ENCODE peak calls at places on chromosome 19, in eight cellular contexts. P is NCI-H345; Z is activated CD8-positive, alpha-beta memory T cell treated with anti-CD3 and anti-CD28 coated beads for 1 hour; L is CD4-positive, alpha-beta T cell; C is HuH-7; R is ELF-1; B is GDM1; G is NCI-H1092 treated with DMSO at 0.1 percent for 48 hours. U is an unnamed sample.

GRCh38 chr19:9937001-9937411 is 691 bp upstream of the OLFM2 start:
- DNase-seq in C (no peak), L (no peak), G (no peak), R (no peak), B (no peak), Z (no peak), P (no peak), U (no peak)

GRCh38 chr19:55451522-55452380 is 8.7 kb upstream of the SHISA7 start:
- DNase-seq in L (no peak), R (no peak), B (no peak), C (peak; percentile 45), Z (no peak), G (peak; percentile 30), P (no peak), U (no peak)

GRCh38 chr19:46133101-46133627 is 8.7 kb upstream of the IGFL3 start:
- DNase-seq in R (peak; percentile 81), G (peak; percentile 55), P (peak; percentile 89), B (peak; percentile 91), L (no peak), C (no peak), Z (no peak), U (peak; percentile 96)

GRCh38 chr19:33883869-33884519 is 87.3 kb downstream of the KCTD15 start:
- DNase-seq in G (no peak), R (peak; percentile 91), L (no peak), C (no peak), B (no peak), Z (no peak), P (no peak), U (peak; percentile 17)

GRCh38 chr19:47623921-47624391 is 15.0 kb downstream of the BICRA start:
- DNase-seq in B (no peak), G (no peak), C (no peak), P (no peak), L (no peak), R (peak; percentile 93), Z (no peak), U (no peak)

GRCh38 chr19:1699386-1699785 is 47.0 kb upstream of the TCF3 start:
- DNase-seq in B (no peak), Z (no peak), C (no peak), G (no peak), L (no peak), R (no peak), P (no peak), U (no peak)

GRCh38 chr19:16327501-16327900 is 2.9 kb downstream of the KLF2 start:
- DNase-seq in Z (no peak), R (no peak), C (no peak), L (no peak), B (no peak), G (no peak), P (no peak), U (no peak)

GRCh38 chr19:14582894-14583340 is at the start of gene CLEC17A:
- DNase-seq in G (no peak), B (no peak), Z (no peak), C (no peak), R (no peak), P (no peak), L (no peak), U (no peak)